ENCODE peak calls at places on chromosomes 12 and 14, in nine cellular contexts. D, T, J, N, V, W, L, Y and Z are unnamed samples.
A peak's percentile ranks its signal among the peaks of the same experiment; 100 is the strongest.

GRCh38 chr12:34291426-34291901 is 269.2 kb downstream of the ALG10 start:
- DNase-seq in D (no peak), T (no peak), J (no peak), N (no peak), V (no peak), W (no peak), L (no peak), Y (no peak), Z (no peak)

GRCh38 chr12:15779925-15780324 is 9.3 kb downstream of the EPS8 start:
- DNase-seq in D (no peak), T (no peak), J (no peak), N (no peak), V (no peak), W (no peak), L (no peak), Y (peak; percentile 25), Z (no peak)

GRCh38 chr14:105333020-105333490 is 18.5 kb downstream of the PACS2 start:
- DNase-seq in D (no peak), T (no peak), J (no peak), N (no peak), V (no peak), W (no peak), L (no peak), Y (no peak), Z (no peak)

GRCh38 chr14:100714205-100714781 is 12.4 kb upstream of the DLK1 start:
- DNase-seq in D (no peak), T (no peak), J (no peak), N (no peak), V (no peak), W (no peak), L (no peak), Y (no peak), Z (peak; percentile 82)

GRCh38 chr12:98419795-98420402 is 95.5 kb upstream of the TMPO start:
- DNase-seq in D (peak; percentile 36), T (no peak), J (no peak), N (no peak), V (no peak), W (no peak), L (no peak), Y (no peak), Z (no peak)

GRCh38 chr12:101746661-101747060 is 7.4 kb upstream of the SYCP3 start:
- DNase-seq in D (no peak), T (no peak), J (no peak), N (no peak), V (no peak), W (no peak), L (no peak), Y (no peak), Z (no peak)

GRCh38 chr12:41188058-41188840 is at the start of gene PDZRN4:
- DNase-seq in D (peak; percentile 44), T (peak; percentile 69), J (peak; percentile 25), N (no peak), V (no peak), W (peak; percentile 6), L (no peak), Y (peak; percentile 3), Z (no peak)

GRCh38 chr12:54526800-54527630 is 22.4 kb upstream of the PDE1B start:
- DNase-seq in D (peak; percentile 31), T (peak; percentile 67), J (peak; percentile 43), N (no peak), V (peak; percentile 55), W (peak; percentile 30), L (no peak), Y (peak; percentile 14), Z (peak; percentile 42)

GRCh38 chr14:50944647-50945413 is 547 bp upstream of the PYGL start:
- DNase-seq in D (peak; percentile 64), T (peak; percentile 73), J (peak; percentile 75), N (no peak), V (peak; percentile 80), W (peak; percentile 30), L (no peak), Y (peak; percentile 80), Z (no peak)

GRCh38 chr14:39734306-39734705 is 302.1 kb upstream of the FBXO33 start:
- DNase-seq in D (no peak), T (no peak), J (no peak), N (no peak), V (no peak), W (no peak), L (no peak), Y (no peak), Z (no peak)

GRCh38 chr12:130813949-130814348 is 25.1 kb downstream of the STX2 start:
- DNase-seq in D (no peak), T (no peak), J (no peak), N (no peak), V (no peak), W (no peak), L (no peak), Y (no peak), Z (no peak)

GRCh38 chr14:65150891-65151290 is 48.6 kb upstream of the MAX start:
- DNase-seq in D (no peak), T (no peak), J (no peak), N (no peak), V (no peak), W (no peak), L (no peak), Y (no peak), Z (no peak)

GRCh38 chr12:19402743-19403400 is 36.4 kb upstream of the AEBP2 start:
- DNase-seq in D (no peak), T (peak; percentile 66), J (peak; percentile 29), N (no peak), V (peak; percentile 31), W (no peak), L (no peak), Y (peak; percentile 21), Z (peak; percentile 33)

GRCh38 chr12:75756112-75756511 is 244.7 kb upstream of the KRR1 start:
- DNase-seq in D (no peak), T (no peak), J (no peak), N (no peak), V (no peak), W (no peak), L (no peak), Y (no peak), Z (no peak)

GRCh38 chr12:6647083-6647604 is at the start of gene ACRBP:
- DNase-seq in D (peak; percentile 82), T (peak; percentile 85), J (no peak), N (no peak), V (peak; percentile 32), W (peak; percentile 78), L (peak; percentile 13), Y (no peak), Z (no peak)

GRCh38 chr14:64970041-64970440 is 2.1 kb downstream of the RAB15 start:
- DNase-seq in D (no peak), T (no peak), J (no peak), N (no peak), V (no peak), W (no peak), L (no peak), Y (no peak), Z (no peak)

GRCh38 chr12:95351745-95352144 is 122.2 kb upstream of the METAP2 start:
- DNase-seq in D (no peak), T (no peak), J (no peak), N (no peak), V (no peak), W (no peak), L (no peak), Y (no peak), Z (no peak)

DNA sequence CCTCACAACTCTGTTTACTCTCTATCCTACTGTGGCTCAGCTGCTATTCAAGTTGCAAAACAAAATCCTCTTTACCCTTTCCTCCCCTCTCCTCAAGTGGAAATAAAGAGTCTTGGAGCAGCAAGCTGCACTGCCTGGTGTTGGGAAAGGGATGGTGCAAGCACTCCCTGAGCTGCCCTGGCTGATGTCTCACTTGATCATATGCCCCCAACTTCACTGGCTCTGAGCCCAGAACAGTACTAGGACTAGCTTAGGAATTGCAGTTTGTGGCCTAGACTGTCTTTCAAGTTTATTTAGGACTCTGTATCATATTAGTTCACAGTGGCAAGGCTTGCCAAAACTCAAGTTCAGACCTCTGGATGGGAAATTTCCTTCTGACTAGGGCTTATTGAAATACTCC is 1683.8 kb upstream of the SEL1L start:
- DNase-seq in D (no peak), T (no peak), J (no peak), N (peak; percentile 87), V (peak; percentile 44), W (no peak), L (peak; percentile 0), Y (no peak), Z (no peak)
- TF ChIP-seq CTCF in D (no peak), T (no peak), J (no peak), N (peak; percentile 54), V (peak; percentile 20), W (no peak), L (no peak), Y (no peak), Z (no peak)

DNA sequence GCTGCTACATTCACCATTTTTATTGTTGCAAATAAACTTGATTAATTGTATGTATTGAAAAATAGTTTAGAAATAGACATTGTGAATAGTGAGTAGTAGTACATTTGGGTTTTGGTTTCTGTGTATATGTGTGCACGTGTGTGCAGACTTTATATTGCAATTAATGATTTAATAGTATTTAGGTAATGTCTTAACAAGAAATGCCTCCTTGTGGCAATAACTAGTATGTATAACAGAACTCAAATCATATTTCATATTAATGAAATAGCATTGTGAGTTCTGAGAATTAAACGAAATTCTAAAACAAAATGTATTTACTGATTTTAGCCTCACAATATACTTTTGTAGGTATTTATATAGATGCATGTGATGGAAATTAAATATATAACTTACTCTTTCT is 100.1 kb downstream of the SCAF11 start:
- DNase-seq in D (no peak), T (no peak), J (no peak), N (no peak), V (no peak), W (no peak), L (no peak), Y (no peak), Z (no peak)
- TF ChIP-seq CTCF in D (no peak), T (no peak), J (no peak), N (peak; percentile 12), V (no peak), W (no peak), L (no peak), Y (no peak), Z (peak; percentile 13)

GRCh38 chr14:79408696-79409095 is 802.6 kb downstream of the DIO2 start:
- DNase-seq in D (no peak), T (no peak), J (no peak), N (no peak), V (no peak), W (no peak), L (no peak), Y (no peak), Z (no peak)
- TF ChIP-seq CTCF in D (no peak), T (no peak), J (no peak), N (peak; percentile 4), V (no peak), W (no peak), L (no peak), Y (no peak), Z (no peak)

DNA sequence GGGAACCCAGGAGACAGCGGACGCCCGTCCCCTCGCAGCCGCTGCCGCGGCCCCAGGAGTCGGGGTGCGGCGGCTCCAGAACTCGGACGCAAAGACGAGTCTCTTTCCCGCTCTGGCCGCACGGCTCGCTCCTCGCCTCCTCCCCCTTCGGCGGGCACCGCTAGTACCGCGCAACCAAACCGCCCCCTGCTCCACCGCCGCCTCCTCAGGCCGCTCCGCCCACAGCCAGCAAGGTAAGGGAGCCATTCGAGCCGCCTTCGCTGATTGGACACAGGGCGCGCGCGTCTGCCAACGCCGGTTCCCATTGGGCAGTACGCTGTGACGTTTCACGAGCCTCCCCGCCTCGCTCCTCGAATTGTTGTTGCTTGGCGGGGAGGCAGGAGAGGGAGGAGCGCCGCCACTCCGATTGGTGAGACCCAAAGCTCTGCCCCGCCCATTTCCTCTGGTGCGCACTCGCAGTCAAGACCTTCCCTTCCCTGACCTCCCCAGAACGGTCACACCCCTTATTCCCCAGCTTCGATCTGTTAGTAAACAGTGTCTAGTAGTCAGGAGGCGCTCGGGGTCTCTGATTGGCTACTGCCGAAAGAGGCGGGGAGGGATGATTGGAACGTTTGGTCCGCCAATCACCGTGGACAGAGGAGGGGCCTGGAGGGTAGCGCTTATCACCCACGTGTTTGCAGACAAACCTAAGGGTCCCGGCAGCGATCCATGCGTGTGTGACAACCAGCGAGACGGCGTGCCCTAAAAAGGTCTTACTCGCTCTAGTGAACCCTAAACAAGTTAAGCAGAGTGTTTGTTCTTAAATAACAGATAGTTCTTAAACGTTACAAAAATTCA is at the start of gene RPS6KA5:
- DNase-seq in D (peak; percentile 100), T (peak; percentile 100), J (peak; percentile 100), N (peak; percentile 100), V (peak; percentile 99), W (peak; percentile 94), L (peak; percentile 100), Y (peak; percentile 100), Z (peak; percentile 100)
- TF ChIP-seq CTCF in D (peak; percentile 47), T (no peak), J (no peak), N (no peak), V (no peak), W (no peak), L (no peak), Y (no peak), Z (no peak)